ENCODE peak calls at places on chromosomes 6 and 20, in nine cellular contexts. O is cardiac muscle cell; I is CD4-positive, alpha-beta memory T cell; V is fibroblast of lung; X is adrenal gland; M is GM23248; B is CD8-positive, alpha-beta memory T cell; Q is H1; G is GM12878. Z is an unnamed sample. For H3K4me1 and H3K27me3, the result is how much of the 10 kb centered on the place peaks cover.

GRCh38 chr6:106974337-106974998 is at the start of gene CD24:
- DNase-seq in O (peak), I (no peak), V (peak), X (peak), M (no peak), B (no peak), Q (no peak), G (no peak), Z (peak)

GRCh38 chr6:16511048-16511660 is 250.1 kb downstream of the ATXN1 start:
- DNase-seq in O (peak), I (no peak), V (peak), X (no peak), M (peak), B (no peak), Q (no peak), G (no peak), Z (peak)

GRCh38 chr20:57773059-57773815 is 63.4 kb upstream of the PMEPA1 start:
- DNase-seq in O (no peak), I (no peak), V (no peak), X (no peak), M (no peak), B (no peak), Q (no peak), G (no peak), Z (no peak)

GRCh38 chr6:13813011-13813410 is 1.3 kb downstream of the MCUR1 start:
- DNase-seq in O (no peak), I (no peak), V (no peak), X (no peak), M (peak), B (no peak), Q (no peak), G (no peak), Z (no peak)

GRCh38 chr6:169701218-169701952 is 444 bp downstream of the WDR27 start:
- DNase-seq in O (no peak), I (no peak), V (no peak), X (no peak), M (no peak), B (no peak), Q (no peak), G (no peak), Z (no peak)

GRCh38 chr6:151400473-151400872 is 9.1 kb upstream of the ZBTB2 start:
- DNase-seq in O (no peak), I (no peak), V (peak), X (no peak), M (peak), B (no peak), Q (no peak), G (no peak), Z (no peak)

GRCh38 chr6:37525460-37526357 is 26.0 kb upstream of the CCDC167 start:
- DNase-seq in O (peak), I (no peak), V (peak), X (no peak), M (peak), B (no peak), Q (no peak), G (no peak), Z (no peak)

GRCh38 chr6:99590728-99591672 is 15.6 kb upstream of the PRDM13 start:
- DNase-seq in O (no peak), I (no peak), V (no peak), X (no peak), M (peak), B (no peak), Q (no peak), G (no peak), Z (no peak)

GRCh38 chr20:64052326-64052722 is 2.9 kb upstream of the SOX18 start:
- DNase-seq in O (no peak), I (no peak), V (no peak), X (no peak), M (no peak), B (no peak), Q (no peak), G (no peak), Z (no peak)

GRCh38 chr20:20611165-20611564 is 101.3 kb downstream of the RALGAPA2 start:
- DNase-seq in O (no peak), I (no peak), V (no peak), X (no peak), M (no peak), B (no peak), Q (no peak), G (no peak), Z (no peak)

GRCh38 chr6:69732640-69733039 is 64.2 kb downstream of the LMBRD1 start:
- DNase-seq in O (no peak), I (peak), V (no peak), X (no peak), M (peak), B (no peak), Q (no peak), G (peak), Z (no peak)

GRCh38 chr6:168221000-168221399 is 98.6 kb downstream of the DACT2 start:
- DNase-seq in O (no peak), I (no peak), V (no peak), X (no peak), M (no peak), B (no peak), Q (no peak), G (no peak), Z (no peak)

GRCh38 chr6:36015666-36016065 is 8.8 kb downstream of the SLC26A8 start:
- DNase-seq in O (no peak), I (no peak), V (no peak), X (no peak), M (no peak), B (no peak), Q (no peak), G (no peak), Z (no peak)

GRCh38 chr6:48061630-48062029 is 49.4 kb downstream of the PTCHD4 start:
- DNase-seq in O (no peak), I (no peak), V (peak), X (no peak), M (peak), B (no peak), Q (no peak), G (no peak), Z (no peak)

GRCh38 chr20:53141651-53142050 is 169.5 kb downstream of the TSHZ2 start:
- DNase-seq in O (peak), I (no peak), V (peak), X (no peak), M (no peak), B (no peak), Q (no peak), G (no peak), Z (no peak)

GRCh38 chr6:43020847-43021246 is 576 bp upstream of the RRP36 start:
- DNase-seq in O (no peak), I (no peak), V (peak), X (no peak), M (no peak), B (no peak), Q (no peak), G (no peak), Z (peak)

GRCh38 chr20:5606347-5606746 is 143.9 kb upstream of the SHLD1 start:
- DNase-seq in O (no peak), I (no peak), V (no peak), X (no peak), M (no peak), B (no peak), Q (no peak), G (no peak), Z (no peak)

GRCh38 chr6:84460491-84460890 is 233.0 kb upstream of the CEP162 start:
- DNase-seq in O (no peak), I (no peak), V (peak), X (no peak), M (no peak), B (no peak), Q (no peak), G (no peak), Z (no peak)

GRCh38 chr6:13235339-13235738 is 93.0 kb downstream of the TBC1D7 start:
- DNase-seq in O (no peak), I (no peak), V (no peak), X (no peak), M (no peak), B (no peak), Q (no peak), G (no peak), Z (no peak)

GRCh38 chr6:32842690-32843089 is 1.2 kb downstream of the PSMB8 start:
- DNase-seq in O (no peak), I (no peak), V (no peak), X (no peak), M (no peak), B (no peak), Q (no peak), G (no peak), Z (no peak)

GRCh38 chr6:138772596-138773176 is 883 bp upstream of the CCDC28A start:
- DNase-seq in O (no peak), I (no peak), V (no peak), X (no peak), M (peak), B (no peak), Q (no peak), G (no peak), Z (no peak)

GRCh38 chr6:138970159-138970558 is 17.9 kb downstream of the REPS1 start:
- DNase-seq in O (no peak), I (no peak), V (no peak), X (no peak), M (peak), B (no peak), Q (no peak), G (no peak), Z (no peak)

GRCh38 chr6:148885154-148885870 is 138.5 kb downstream of the UST start:
- DNase-seq in O (no peak), I (no peak), V (peak), X (no peak), M (peak), B (no peak), Q (no peak), G (no peak), Z (peak)

GRCh38 chr6:135212935-135213334 is 31.8 kb downstream of the MYB start:
- DNase-seq in O (no peak), I (no peak), V (peak), X (no peak), M (peak), B (no peak), Q (no peak), G (no peak), Z (no peak)

GRCh38 chr6:135211306-135211702 is 30.2 kb downstream of the MYB start:
- DNase-seq in O (no peak), I (no peak), V (no peak), X (no peak), M (peak), B (no peak), Q (no peak), G (no peak), Z (no peak)

GRCh38 chr6:135212020-135212806 is 31.1 kb downstream of the MYB start:
- DNase-seq in O (no peak), I (no peak), V (peak), X (no peak), M (peak), B (no peak), Q (no peak), G (no peak), Z (no peak)

GRCh38 chr6:135210632-135211305 is 29.7 kb downstream of the MYB start:
- DNase-seq in O (no peak), I (no peak), V (no peak), X (no peak), M (no peak), B (no peak), Q (no peak), G (no peak), Z (no peak)

DNA sequence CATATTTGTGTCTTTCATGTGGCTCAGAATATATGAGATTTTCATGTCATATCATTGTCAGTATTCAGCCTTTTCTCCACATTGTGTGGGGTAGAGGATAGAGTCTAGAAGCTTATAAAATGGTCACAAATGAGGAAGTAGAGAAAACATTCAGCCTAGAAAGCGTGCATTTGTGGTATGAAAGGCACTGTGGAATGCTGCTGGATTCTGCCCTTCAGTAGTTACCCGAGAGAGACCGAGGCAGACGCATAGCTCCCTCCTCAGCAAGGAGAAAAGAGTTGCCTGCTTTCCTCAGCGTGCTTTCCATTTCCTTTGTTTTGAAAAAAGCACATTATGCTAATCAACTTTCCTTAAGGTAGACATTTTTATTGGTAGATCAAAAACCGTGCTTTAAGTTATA is 28.7 kb downstream of the MYB start:
- DNase-seq in O (no peak), I (peak), V (peak), X (no peak), M (no peak), B (no peak), Q (no peak), G (no peak), Z (no peak)
- H3K4me3 ChIP-seq in O (no peak), I (peak), V (no peak), X (no peak), M (no peak), B (peak), Q (no peak), G (no peak), Z (no peak)

GRCh38 chr20:50633361-50633760 is 58.0 kb downstream of the RIPOR3 start:
- DNase-seq in O (peak), I (no peak), V (no peak), X (no peak), M (no peak), B (no peak), Q (no peak), G (no peak), Z (no peak)

GRCh38 chr20:50630578-50631263 is 60.6 kb downstream of the RIPOR3 start:
- DNase-seq in O (no peak), I (no peak), V (no peak), X (no peak), M (no peak), B (no peak), Q (no peak), G (no peak), Z (no peak)

GRCh38 chr20:50632236-50632635 is 59.1 kb downstream of the RIPOR3 start:
- DNase-seq in O (no peak), I (no peak), V (no peak), X (no peak), M (no peak), B (no peak), Q (no peak), G (no peak), Z (no peak)

GRCh38 chr20:50634191-50634590 is 57.2 kb downstream of the RIPOR3 start:
- DNase-seq in O (no peak), I (no peak), V (no peak), X (no peak), M (no peak), B (no peak), Q (no peak), G (no peak), Z (no peak)

GRCh38 chr20:50632701-50633100 is 58.6 kb downstream of the RIPOR3 start:
- DNase-seq in O (no peak), I (no peak), V (no peak), X (no peak), M (no peak), B (no peak), Q (no peak), G (no peak), Z (no peak)
- H3K4me1 ChIP-seq in O (under half), I (under half), V (under half), X (under half), M (under half), B (under half), Q (under half), G (under half), Z (under half)

GRCh38 chr6:1376653-1377052 is 12.7 kb upstream of the FOXF2 start:
- DNase-seq in O (no peak), I (no peak), V (no peak), X (no peak), M (no peak), B (no peak), Q (no peak), G (no peak), Z (no peak)
- H3K27me3 ChIP-seq in O (half or more), I (under half), V (under half), X (half or more), M (half or more), B (under half), Q (half or more), G (under half), Z (half or more)

DNA sequence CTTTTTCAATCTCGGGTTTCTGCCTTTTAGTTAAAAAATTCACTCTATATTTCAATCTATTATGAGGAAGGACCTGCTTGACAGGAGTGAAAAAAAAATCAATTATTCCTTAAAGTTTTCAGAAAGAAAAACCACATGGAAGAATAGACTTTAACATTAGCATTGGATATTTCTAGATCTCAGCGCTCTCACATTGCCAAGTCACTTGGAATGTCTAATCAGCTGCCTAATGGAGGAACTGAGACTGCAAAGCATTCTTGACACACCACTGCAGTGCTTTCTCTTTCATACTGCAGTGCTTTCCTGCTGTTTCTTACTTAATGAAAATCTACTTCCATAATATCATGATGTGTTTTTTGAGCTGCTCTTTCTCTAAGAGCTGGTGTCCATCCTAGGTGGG is 20.4 kb upstream of the MCM3 start:
- DNase-seq in O (peak), I (no peak), V (peak), X (no peak), M (peak), B (no peak), Q (no peak), G (no peak), Z (no peak)
- H3K4me3 ChIP-seq in O (no peak), I (peak), V (no peak), X (no peak), M (peak), B (peak), Q (no peak), G (peak), Z (no peak)

GRCh38 chr20:33604084-33604990 is 57.8 kb upstream of the C20orf144 start:
- DNase-seq in O (no peak), I (no peak), V (no peak), X (no peak), M (no peak), B (no peak), Q (no peak), G (no peak), Z (no peak)
- H3K4me1 ChIP-seq in O (under half), I (under half), V (under half), X (under half), M (under half), B (under half), Q (under half), G (under half), Z (under half)

GRCh38 chr20:46328180-46328882 is 20.0 kb upstream of the CDH22 start:
- DNase-seq in O (no peak), I (no peak), V (no peak), X (no peak), M (no peak), B (no peak), Q (no peak), G (no peak), Z (no peak)
- H3K27me3 ChIP-seq in O (under half), I (under half), V (under half), X (under half), M (under half), B (under half), Q (under half), G (under half), Z (under half)

DNA sequence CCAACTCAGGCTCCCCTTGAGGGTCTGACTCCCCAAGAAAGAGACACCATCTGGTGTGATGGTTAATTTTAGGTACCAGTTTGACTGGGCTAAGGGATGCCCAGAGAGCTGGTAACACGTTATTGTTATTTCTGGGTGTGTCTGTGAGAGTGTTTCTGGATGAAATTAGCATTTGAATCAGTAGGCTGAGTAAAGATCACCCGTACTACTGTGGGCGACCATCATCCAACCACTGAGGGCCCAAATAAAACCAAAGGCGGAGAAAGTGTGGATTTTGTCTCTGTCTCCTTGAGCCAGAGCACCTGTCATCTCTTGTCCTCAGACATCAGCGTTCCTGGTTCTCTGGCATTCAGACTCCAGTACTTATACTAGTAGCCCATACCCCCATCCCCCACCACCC is 7.9 kb upstream of the CNKSR3 start:
- DNase-seq in O (no peak), I (no peak), V (no peak), X (no peak), M (no peak), B (no peak), Q (no peak), G (no peak), Z (peak)
- H3K4me3 ChIP-seq in O (no peak), I (no peak), V (no peak), X (no peak), M (no peak), B (no peak), Q (no peak), G (no peak), Z (no peak)

GRCh38 chr20:22582960-22583772 is 1.2 kb downstream of the FOXA2 start:
- DNase-seq in O (peak), I (no peak), V (no peak), X (no peak), M (peak), B (no peak), Q (no peak), G (no peak), Z (no peak)

GRCh38 chr20:22581437-22582385 is 2.7 kb downstream of the FOXA2 start:
- DNase-seq in O (no peak), I (no peak), V (no peak), X (no peak), M (no peak), B (no peak), Q (no peak), G (no peak), Z (no peak)

GRCh38 chr20:22584630-22584921 is 204 bp upstream of the FOXA2 start:
- DNase-seq in O (no peak), I (no peak), V (no peak), X (no peak), M (no peak), B (no peak), Q (no peak), G (no peak), Z (no peak)

GRCh38 chr20:22583773-22584629 is at the start of gene FOXA2:
- DNase-seq in O (peak), I (no peak), V (no peak), X (no peak), M (no peak), B (no peak), Q (no peak), G (no peak), Z (no peak)

DNA sequence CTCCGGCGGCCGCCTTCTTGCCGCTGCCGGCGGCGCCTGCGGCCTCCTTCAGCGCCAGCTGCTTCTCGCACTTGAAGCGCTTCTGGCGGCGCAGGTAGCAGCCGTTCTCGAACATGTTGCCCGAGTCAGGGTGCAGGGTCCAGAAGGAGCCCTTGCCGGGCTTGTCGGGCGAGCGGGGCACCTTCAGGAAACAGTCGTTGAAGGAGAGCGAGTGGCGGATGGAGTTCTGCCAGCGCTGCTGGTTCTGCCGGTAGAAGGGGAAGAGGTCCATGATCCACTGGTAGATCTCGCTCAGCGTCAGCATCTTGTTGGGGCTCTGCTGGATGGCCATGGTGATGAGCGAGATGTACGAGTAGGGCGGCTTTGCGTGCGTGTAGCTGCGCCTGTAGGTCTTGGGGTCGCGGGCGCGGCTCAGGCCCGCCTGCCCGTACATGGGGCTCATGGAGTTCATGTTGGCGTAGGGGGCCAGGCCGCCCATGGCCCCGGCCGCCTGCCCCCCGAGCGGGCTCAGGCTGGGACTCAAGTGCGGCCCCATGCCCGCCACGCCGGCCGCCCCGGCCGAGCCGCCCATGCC is 1.9 kb downstream of the FOXA2 start:
- DNase-seq in O (no peak), I (no peak), V (no peak), X (no peak), M (no peak), B (no peak), Q (no peak), G (no peak), Z (no peak)
- H3K4me1 ChIP-seq in O (under half), I (under half), V (under half), X (under half), M (under half), B (under half), Q (under half), G (under half), Z (under half)

GRCh38 chr6:159234102-159234553 is 64.9 kb downstream of the FNDC1 start:
- DNase-seq in O (no peak), I (no peak), V (no peak), X (no peak), M (no peak), B (no peak), Q (no peak), G (no peak), Z (no peak)

GRCh38 chr6:159232106-159232645 is 63.0 kb downstream of the FNDC1 start:
- DNase-seq in O (no peak), I (no peak), V (no peak), X (no peak), M (no peak), B (no peak), Q (no peak), G (no peak), Z (no peak)

GRCh38 chr6:159232751-159233150 is 63.6 kb downstream of the FNDC1 start:
- DNase-seq in O (no peak), I (no peak), V (no peak), X (no peak), M (no peak), B (no peak), Q (no peak), G (no peak), Z (no peak)

GRCh38 chr6:159233365-159234101 is 64.3 kb downstream of the FNDC1 start:
- DNase-seq in O (no peak), I (no peak), V (no peak), X (no peak), M (no peak), B (no peak), Q (peak), G (no peak), Z (no peak)

GRCh38 chr6:159229526-159229925 is 60.3 kb downstream of the FNDC1 start:
- DNase-seq in O (no peak), I (no peak), V (no peak), X (no peak), M (no peak), B (no peak), Q (no peak), G (no peak), Z (no peak)
- H3K27me3 ChIP-seq in O (under half), I (under half), V (under half), X (under half), M (under half), B (under half), Q (under half), G (under half), Z (under half)